ENCODE peak calls at places on chromosomes 4 and X, in five cellular contexts. B is IMR-90, D is caudate nucleus, S is A549, R is hepatocyte. Y is an unnamed sample.

GRCh38 chrX:146224442-146224841 is 406.8 kb downstream of the SLITRK2 start:
- DNase-seq in B (no peak), D (no peak), S (no peak), R (peak), Y (no peak)

GRCh38 chr4:107991945-107992625 is 2.4 kb downstream of the HADH start:
- DNase-seq in B (peak), D (no peak), S (no peak), R (no peak), Y (peak)

GRCh38 chrX:3143043-3143799 is 102.0 kb downstream of the ARSF start:
- DNase-seq in B (no peak), D (no peak), S (no peak), R (no peak), Y (no peak)

GRCh38 chr4:117467404-117467803 is 382.0 kb upstream of the TRAM1L1 start:
- DNase-seq in B (peak), D (no peak), S (no peak), R (no peak), Y (no peak)

GRCh38 chr4:98027827-98028226 is 115.4 kb downstream of the STPG2 start:
- DNase-seq in B (no peak), D (no peak), S (peak), R (peak), Y (no peak)

GRCh38 chr4:52729586-52729985 is 21.6 kb downstream of the ERVMER34-1 start:
- DNase-seq in B (no peak), D (no peak), S (no peak), R (no peak), Y (no peak)

GRCh38 chr4:84852081-84852480 is 114.4 kb downstream of the WDFY3 start:
- DNase-seq in B (peak), D (no peak), S (no peak), R (no peak), Y (no peak)

GRCh38 chr4:96102541-96103018 is 262.7 kb downstream of the PDHA2 start:
- DNase-seq in B (no peak), D (no peak), S (no peak), R (no peak), Y (no peak)

GRCh38 chrX:68846536-68846935 is 17.7 kb downstream of the EFNB1 start:
- DNase-seq in B (peak), D (no peak), S (no peak), R (no peak), Y (peak)

GRCh38 chrX:121161501-121161933 is 114.1 kb downstream of the GLUD2 start:
- DNase-seq in B (no peak), D (no peak), S (no peak), R (no peak), Y (no peak)

GRCh38 chrX:101347859-101348451 is 587 bp downstream of the TIMM8A start:
- DNase-seq in B (peak), D (no peak), S (peak), R (peak), Y (peak)

GRCh38 chr4:12926189-12927066 is 557.7 kb downstream of the RAB28 start:
- DNase-seq in B (no peak), D (no peak), S (no peak), R (no peak), Y (no peak)

GRCh38 chr4:7228734-7229133 is 36.4 kb downstream of the SORCS2 start:
- DNase-seq in B (no peak), D (no peak), S (no peak), R (no peak), Y (no peak)

GRCh38 chr4:159401791-159402380 is 299.0 kb downstream of the RAPGEF2 start:
- DNase-seq in B (peak), D (no peak), S (no peak), R (peak), Y (peak)

GRCh38 chrX:29661290-29661689 is 554.1 kb upstream of the MAGEB2 start:
- DNase-seq in B (peak), D (no peak), S (no peak), R (no peak), Y (peak)

GRCh38 chr4:106816501-106816900 is 219.6 kb downstream of the DKK2 start:
- DNase-seq in B (peak), D (no peak), S (no peak), R (no peak), Y (no peak)

GRCh38 chr4:124132161-124132560 is 580.4 kb downstream of the ANKRD50 start:
- DNase-seq in B (peak), D (no peak), S (no peak), R (no peak), Y (no peak)

GRCh38 chr4:5472166-5472565 is 236.2 kb downstream of the EVC2 start:
- DNase-seq in B (no peak), D (no peak), S (no peak), R (no peak), Y (no peak)

GRCh38 chr4:112889199-112889598 is 160.3 kb upstream of the ANK2 start:
- DNase-seq in B (no peak), D (no peak), S (no peak), R (no peak), Y (no peak)

GRCh38 chr4:8592366-8593267 is at the start of gene CPZ:
- DNase-seq in B (peak), D (no peak), S (no peak), R (peak), Y (peak)

GRCh38 chr4:111128327-111128726 is 505.4 kb upstream of the PITX2 start:
- DNase-seq in B (peak), D (no peak), S (no peak), R (no peak), Y (no peak)

GRCh38 chr4:169311643-169312365 is 41.0 kb upstream of the SH3RF1 start:
- DNase-seq in B (peak), D (no peak), S (peak), R (peak), Y (peak)

GRCh38 chrX:110847334-110847733 is 51.7 kb upstream of the CHRDL1 start:
- DNase-seq in B (peak), D (no peak), S (peak), R (peak), Y (peak)

GRCh38 chr4:41977709-41978108 is 3.8 kb upstream of the DCAF4L1 start:
- DNase-seq in B (peak), D (no peak), S (no peak), R (no peak), Y (no peak)

GRCh38 chrX:23870041-23870440 is 37.7 kb downstream of the APOO start:
- DNase-seq in B (no peak), D (no peak), S (no peak), R (no peak), Y (no peak)

GRCh38 chr4:106691749-106692148 is 323.2 kb upstream of the GIMD1 start:
- DNase-seq in B (no peak), D (no peak), S (no peak), R (no peak), Y (no peak)

GRCh38 chr4:140249351-140249750 is 95.4 kb upstream of the MAML3 start:
- DNase-seq in B (peak), D (no peak), S (no peak), R (no peak), Y (peak)

GRCh38 chr4:137125011-137125410 is 407.3 kb downstream of the PCDH18 start:
- DNase-seq in B (peak), D (no peak), S (no peak), R (peak), Y (peak)

GRCh38 chr4:2818351-2818939 is 25.2 kb upstream of the ADD1 start:
- DNase-seq in B (no peak), D (no peak), S (no peak), R (peak), Y (peak)
- H3K27ac ChIP-seq in B (peak), D (no peak), S (no peak), R (peak), Y (no peak)

DNA sequence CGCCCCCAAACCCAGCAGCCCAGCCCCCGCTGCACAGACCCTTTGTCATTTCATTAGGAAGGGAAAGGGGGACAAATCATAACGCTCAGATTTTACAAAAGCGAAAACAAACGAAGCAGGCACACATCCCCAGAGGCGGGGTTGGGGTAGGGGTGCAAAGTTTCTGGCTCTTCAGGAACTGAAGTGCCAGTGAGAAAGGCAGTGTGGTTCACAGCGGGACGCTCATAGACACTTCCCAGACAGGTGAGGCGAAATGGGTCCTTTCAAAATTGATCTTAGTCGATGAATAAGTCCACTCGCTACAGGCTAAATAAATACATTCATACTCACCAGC is 1.2 kb upstream of the MBNL3 start:
- DNase-seq in B (no peak), D (no peak), S (no peak), R (no peak), Y (no peak)
- H3K27ac ChIP-seq in B (no peak), D (no peak), S (no peak), R (peak), Y (no peak)

DNA sequence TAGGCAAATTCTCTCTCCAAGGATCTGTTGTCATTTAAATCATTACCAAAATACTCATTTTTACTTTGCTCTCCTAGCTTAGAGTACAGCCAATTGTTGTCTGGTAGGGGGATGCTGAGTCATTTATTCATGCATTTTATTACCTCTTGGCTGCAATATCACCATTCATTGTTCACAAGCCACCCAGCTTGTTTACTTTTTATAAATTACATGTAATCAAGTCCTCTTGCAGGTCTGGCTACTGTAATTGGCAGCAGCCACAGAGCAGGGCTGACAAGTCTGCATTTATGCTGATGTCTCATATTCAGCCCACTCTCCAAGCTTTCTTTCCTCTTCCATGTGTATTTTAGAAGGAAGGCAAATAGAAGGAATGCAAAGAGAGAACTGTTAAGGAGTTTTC is 15.4 kb downstream of the GAB1 start:
- DNase-seq in B (no peak), D (no peak), S (no peak), R (no peak), Y (no peak)
- H3K27ac ChIP-seq in B (no peak), D (peak), S (no peak), R (peak), Y (peak)

GRCh38 chr4:153507679-153508073 is 41.5 kb downstream of the TMEM131L start:
- DNase-seq in B (no peak), D (no peak), S (no peak), R (no peak), Y (no peak)
- H3K27ac ChIP-seq in B (no peak), D (no peak), S (no peak), R (no peak), Y (no peak)

GRCh38 chrX:5051831-5052491 is 1176.7 kb downstream of the NLGN4X start:
- DNase-seq in B (no peak), D (no peak), S (peak), R (peak), Y (peak)
- H3K27ac ChIP-seq in B (no peak), D (no peak), S (peak), R (peak), Y (peak)

GRCh38 chr4:15413623-15414019 is 14.2 kb upstream of the C1QTNF7 start:
- DNase-seq in B (no peak), D (no peak), S (no peak), R (no peak), Y (no peak)
- H3K27ac ChIP-seq in B (no peak), D (no peak), S (no peak), R (no peak), Y (peak)

GRCh38 chr4:183291070-183291469 is 29.0 kb downstream of the CLDN22 start:
- DNase-seq in B (no peak), D (no peak), S (no peak), R (no peak), Y (no peak)

GRCh38 chr4:183300070-183300469 is 20.0 kb downstream of the CLDN22 start:
- DNase-seq in B (peak), D (no peak), S (no peak), R (peak), Y (no peak)

GRCh38 chr4:183297675-183298074 is 22.4 kb downstream of the CLDN22 start:
- DNase-seq in B (no peak), D (no peak), S (no peak), R (no peak), Y (no peak)

GRCh38 chr4:183299464-183299863 is 20.6 kb downstream of the CLDN22 start:
- DNase-seq in B (no peak), D (no peak), S (no peak), R (no peak), Y (no peak)

GRCh38 chr4:183295711-183296110 is 24.4 kb downstream of the CLDN22 start:
- DNase-seq in B (no peak), D (no peak), S (no peak), R (no peak), Y (no peak)
- H3K27ac ChIP-seq in B (no peak), D (peak), S (no peak), R (no peak), Y (peak)

GRCh38 chr4:128862608-128863313 is 53.3 kb downstream of the JADE1 start:
- DNase-seq in B (peak), D (no peak), S (no peak), R (no peak), Y (no peak)
- H3K27ac ChIP-seq in B (peak), D (no peak), S (peak), R (no peak), Y (no peak)